ENCODE peak calls at places on chromosome 17, in four cellular contexts. H is IMR-90, L is HepG2, X is K562. A is an unnamed sample.

GRCh38 chr17:17567631-17568030 is 23.9 kb downstream of the PEMT start:
- DNase-seq in X (no peak), L (no peak), H (peak), A (peak)

GRCh38 chr17:10337976-10338375 is 34.8 kb downstream of the MYH13 start:
- DNase-seq in X (no peak), H (peak), L (no peak), A (no peak)

GRCh38 chr17:83122834-83123233 is 43.4 kb downstream of the METRNL start:
- DNase-seq in H (no peak), L (no peak), X (no peak), A (no peak)

GRCh38 chr17:69870091-69870530 is 204.9 kb upstream of the KCNJ16 start:
- DNase-seq in H (peak), L (no peak), X (no peak), A (no peak)

GRCh38 chr17:7809086-7809790 is 24.8 kb upstream of the KDM6B start:
- DNase-seq in L (no peak), X (no peak), H (no peak), A (no peak)

GRCh38 chr17:4558311-4558972 is 1.9 kb downstream of the GGT6 start:
- DNase-seq in L (no peak), X (no peak), H (no peak), A (no peak)

GRCh38 chr17:17837380-17837821 is 615 bp upstream of the SREBF1 start:
- DNase-seq in X (no peak), H (peak), L (peak), A (no peak)

GRCh38 chr17:80855968-80856862 is 135.4 kb upstream of the CHMP6 start:
- DNase-seq in X (peak), H (peak), L (peak), A (no peak)

GRCh38 chr17:73820686-73821448 is 176.6 kb upstream of the SDK2 start:
- DNase-seq in H (no peak), L (no peak), X (peak), A (peak)

GRCh38 chr17:80092959-80093358 is 8.4 kb upstream of the GAA start:
- DNase-seq in L (no peak), H (no peak), X (no peak), A (no peak)

GRCh38 chr17:81655378-81656117 is 794 bp downstream of the PDE6G start:
- DNase-seq in L (no peak), H (no peak), X (no peak), A (no peak)

GRCh38 chr17:16286009-16286946 is 67.0 kb downstream of the CENPV start:
- DNase-seq in L (peak), H (peak), X (peak), A (peak)

GRCh38 chr17:44911133-44912001 is 3.9 kb downstream of the GFAP start:
- DNase-seq in X (peak), L (peak), H (peak), A (peak)

GRCh38 chr17:47956818-47957590 is 679 bp downstream of the PRR15L start:
- DNase-seq in X (no peak), L (peak), H (peak), A (no peak)

GRCh38 chr17:82242977-82243647 is 14.3 kb downstream of the SLC16A3 start:
- DNase-seq in X (no peak), H (peak), L (peak), A (peak)

GRCh38 chr17:34993031-34993430 is 12.7 kb downstream of the LIG3 start:
- DNase-seq in H (no peak), L (no peak), X (no peak), A (no peak)

GRCh38 chr17:43665387-43666101 is 3.8 kb upstream of the MEOX1 start:
- DNase-seq in L (peak), H (no peak), X (no peak), A (no peak)

GRCh38 chr17:8087942-8088230 is 370 bp upstream of the ALOX12B start:
- DNase-seq in H (no peak), X (no peak), L (no peak), A (no peak)

GRCh38 chr17:65236321-65236720 is 99.2 kb downstream of the RGS9 start:
- DNase-seq in X (no peak), L (no peak), H (no peak), A (no peak)

GRCh38 chr17:83189673-83190385 is 110.4 kb downstream of the METRNL start:
- DNase-seq in X (no peak), H (peak), L (peak), A (no peak)

GRCh38 chr17:15291674-15292361 is 26.7 kb upstream of the PMP22 start:
- DNase-seq in X (no peak), H (peak), L (no peak), A (no peak)

GRCh38 chr17:41835800-41836549 is at the start of gene NT5C3B:
- DNase-seq in H (no peak), L (peak), X (peak), A (peak)

GRCh38 chr17:30323262-30323894 is 10.5 kb downstream of the TMIGD1 start:
- DNase-seq in H (no peak), X (no peak), L (no peak), A (no peak)

GRCh38 chr17:15293558-15293957 is 28.4 kb upstream of the PMP22 start:
- DNase-seq in L (no peak), H (no peak), X (no peak), A (peak)

GRCh38 chr17:55830210-55830609 is 79.4 kb downstream of the PCTP start:
- DNase-seq in X (no peak), H (no peak), L (no peak), A (no peak)

GRCh38 chr17:33689725-33690124 is 396.6 kb upstream of the ASIC2 start:
- DNase-seq in H (no peak), X (no peak), L (no peak), A (no peak)

DNA sequence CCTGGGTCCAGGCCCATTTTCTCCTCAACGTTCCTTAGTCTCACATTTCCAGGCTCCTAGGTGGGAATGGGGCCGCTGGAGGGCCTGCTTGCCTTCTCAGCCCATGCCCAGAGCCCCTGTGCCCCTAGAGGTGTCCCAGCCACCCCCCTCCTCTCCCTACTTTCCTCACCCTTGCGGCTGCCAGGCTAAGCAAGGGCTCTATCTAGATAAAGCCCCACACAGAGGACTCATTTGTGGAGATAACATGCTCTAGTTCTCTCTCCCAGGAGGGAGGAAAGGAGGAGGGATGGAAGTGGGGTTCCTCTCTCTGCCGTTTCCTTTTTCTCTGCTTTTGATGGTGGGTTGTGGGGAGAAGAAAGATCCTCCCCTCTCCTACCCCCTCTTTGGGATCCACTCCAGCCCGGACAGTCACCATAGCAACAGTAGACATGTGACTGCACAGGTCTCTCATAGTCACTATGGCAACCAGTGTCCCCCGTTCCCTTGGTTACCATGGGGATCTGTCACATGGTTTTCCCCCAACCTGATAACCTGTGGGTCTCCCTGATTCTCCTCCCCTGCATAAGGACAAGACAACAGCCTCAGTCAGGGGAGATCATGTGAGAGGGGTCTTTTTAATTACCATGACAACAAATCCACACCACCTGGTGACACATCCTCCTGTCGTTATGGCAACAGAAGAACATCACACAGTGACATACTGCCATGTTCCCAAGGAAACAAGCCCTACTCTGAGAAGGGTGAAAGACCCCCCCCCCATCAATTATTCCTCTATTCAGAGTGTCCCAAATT is 5.2 kb downstream of the CACNA1G start:
- DNase-seq in X (no peak), L (no peak), H (peak), A (peak)
- TF ChIP-seq MXI1 in X (peak), L (no peak), H (no peak), A (peak)

DNA sequence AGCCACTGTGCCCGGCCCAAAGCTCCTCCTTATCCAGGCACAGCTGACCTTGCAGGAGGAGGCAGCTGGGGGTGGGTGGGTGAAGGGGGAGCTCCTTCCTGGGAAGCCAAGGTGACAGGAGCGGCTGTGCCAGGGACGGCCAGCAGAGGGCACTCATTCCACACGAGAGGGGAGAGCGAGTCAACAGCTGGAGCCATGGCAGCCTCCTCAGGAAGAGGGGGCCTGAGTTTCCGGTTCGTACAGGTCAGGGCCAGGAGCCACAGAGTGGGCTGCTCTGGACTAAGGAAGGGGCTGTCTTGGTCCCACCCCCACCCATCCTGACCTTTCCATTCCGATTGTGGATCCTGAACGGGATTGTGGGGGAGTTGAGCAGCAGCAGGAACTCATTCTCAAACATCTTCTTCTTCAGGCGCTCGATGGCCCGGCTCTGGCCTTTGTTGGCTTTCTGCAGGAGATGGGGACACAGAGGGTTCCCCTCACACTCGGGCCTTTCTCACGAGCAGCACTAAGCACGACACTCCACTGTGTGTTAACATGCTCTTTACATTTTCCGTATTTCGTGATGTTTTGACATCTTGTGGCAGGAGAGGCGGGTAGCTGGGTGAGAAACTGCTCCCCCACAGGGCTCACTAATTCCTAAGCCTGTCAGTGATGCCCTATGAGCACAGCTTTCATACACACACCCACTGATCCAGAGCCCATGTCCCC is 61.6 kb downstream of the TIMM22 start:
- DNase-seq in X (peak), L (peak), H (peak), A (peak)
- TF ChIP-seq MXI1 in X (no peak), L (no peak), H (no peak), A (no peak)

GRCh38 chr17:5747276-5747675 is 163.0 kb upstream of the NLRP1 start:
- DNase-seq in X (no peak), L (no peak), H (no peak), A (no peak)
- TF ChIP-seq MXI1 in X (no peak), L (no peak), H (no peak), A (no peak)

DNA sequence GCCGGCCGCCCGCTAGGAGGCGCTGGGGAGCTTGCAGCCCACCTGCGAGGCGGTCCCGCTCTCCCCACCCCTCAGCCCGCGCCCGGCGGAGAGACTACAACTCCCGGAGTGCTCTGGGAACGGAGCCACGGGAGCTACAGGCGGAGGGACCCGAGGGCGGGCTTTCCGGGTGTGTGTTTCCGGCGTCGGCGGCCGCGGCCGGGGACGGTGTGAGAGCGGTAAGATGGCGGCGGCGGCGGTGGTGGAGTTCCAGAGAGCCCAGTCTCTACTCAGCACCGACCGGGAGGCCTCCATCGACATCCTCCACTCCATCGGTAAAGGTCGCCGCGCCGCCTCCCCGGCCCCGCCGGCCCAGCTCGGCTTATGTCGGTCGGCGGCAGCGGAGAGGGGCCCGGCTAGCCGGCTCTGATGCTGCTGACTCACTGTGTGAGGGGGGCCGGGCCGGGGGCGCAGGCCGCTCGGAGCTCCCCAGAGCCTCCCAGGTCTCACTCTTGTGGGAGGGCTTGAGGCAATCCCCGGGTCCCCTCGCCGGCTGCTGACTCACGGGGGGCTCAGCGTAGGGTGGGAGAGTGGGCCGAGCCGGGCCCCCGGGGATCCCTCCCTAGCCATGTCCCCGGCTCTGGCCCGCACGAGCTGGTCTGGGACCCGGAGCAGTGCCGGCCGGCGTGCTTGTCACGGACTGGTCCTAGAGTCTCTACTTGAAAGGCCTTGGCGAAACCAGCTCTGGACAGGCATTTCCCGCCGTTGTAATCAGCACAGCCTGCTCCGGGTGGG is at the start of gene PSMD11:
- DNase-seq in X (peak), H (peak), L (peak), A (peak)
- TF ChIP-seq MXI1 in X (peak), H (no peak), L (peak), A (peak)

GRCh38 chr17:6249747-6250146 is 179.6 kb downstream of the WSCD1 start:
- DNase-seq in X (no peak), H (no peak), L (no peak), A (no peak)
- TF ChIP-seq MXI1 in X (no peak), H (no peak), L (no peak), A (no peak)

A was measured in SK-N-SH.